ENCODE peak calls at places on chromosome 18, in six cellular contexts. One of them, this sample, is unnamed.

GRCh38 chr18:50879302-50880107 is 587 bp downstream of the ME2 start:
- DNase-seq in keratinocyte: no peak
- DNase-seq in naive thymus-derived CD4-positive, alpha-beta T cell: peak
- DNase-seq in activated effector memory CD4-positive, alpha-beta T cell treated with Interleukin-2 at 50 U/mL for 16 hours: peak
- DNase-seq in naive thymus-derived CD8-positive, alpha-beta T cell: peak
- DNase-seq in A172: no peak
- DNase-seq in this sample: peak

GRCh38 chr18:65017372-65017760 is 733.4 kb upstream of the CDH7 start:
- DNase-seq in keratinocyte: no peak
- DNase-seq in naive thymus-derived CD4-positive, alpha-beta T cell: no peak
- DNase-seq in activated effector memory CD4-positive, alpha-beta T cell treated with Interleukin-2 at 50 U/mL for 16 hours: no peak
- DNase-seq in naive thymus-derived CD8-positive, alpha-beta T cell: no peak
- DNase-seq in A172: no peak
- DNase-seq in this sample: no peak

GRCh38 chr18:23170137-23170536 is 34.9 kb downstream of the CABLES1 start:
- DNase-seq in keratinocyte: no peak
- DNase-seq in naive thymus-derived CD4-positive, alpha-beta T cell: no peak
- DNase-seq in activated effector memory CD4-positive, alpha-beta T cell treated with Interleukin-2 at 50 U/mL for 16 hours: no peak
- DNase-seq in naive thymus-derived CD8-positive, alpha-beta T cell: no peak
- DNase-seq in A172: no peak
- DNase-seq in this sample: no peak

GRCh38 chr18:47754311-47755101 is 176.0 kb downstream of the SMAD2 start:
- DNase-seq in keratinocyte: no peak
- DNase-seq in naive thymus-derived CD4-positive, alpha-beta T cell: no peak
- DNase-seq in activated effector memory CD4-positive, alpha-beta T cell treated with Interleukin-2 at 50 U/mL for 16 hours: peak
- DNase-seq in naive thymus-derived CD8-positive, alpha-beta T cell: no peak
- DNase-seq in A172: no peak
- DNase-seq in this sample: peak

GRCh38 chr18:59096098-59096779 is 43.4 kb upstream of the SEC11C start:
- DNase-seq in keratinocyte: no peak
- DNase-seq in naive thymus-derived CD4-positive, alpha-beta T cell: no peak
- DNase-seq in activated effector memory CD4-positive, alpha-beta T cell treated with Interleukin-2 at 50 U/mL for 16 hours: no peak
- DNase-seq in naive thymus-derived CD8-positive, alpha-beta T cell: no peak
- DNase-seq in A172: no peak
- DNase-seq in this sample: no peak

GRCh38 chr18:37812961-37813360 is 247.4 kb upstream of the CELF4 start:
- DNase-seq in keratinocyte: no peak
- DNase-seq in naive thymus-derived CD4-positive, alpha-beta T cell: no peak
- DNase-seq in activated effector memory CD4-positive, alpha-beta T cell treated with Interleukin-2 at 50 U/mL for 16 hours: no peak
- DNase-seq in naive thymus-derived CD8-positive, alpha-beta T cell: no peak
- DNase-seq in A172: no peak
- DNase-seq in this sample: no peak

GRCh38 chr18:48817021-48817461 is 133.7 kb downstream of the SMAD7 start:
- DNase-seq in keratinocyte: no peak
- DNase-seq in naive thymus-derived CD4-positive, alpha-beta T cell: no peak
- DNase-seq in activated effector memory CD4-positive, alpha-beta T cell treated with Interleukin-2 at 50 U/mL for 16 hours: no peak
- DNase-seq in naive thymus-derived CD8-positive, alpha-beta T cell: no peak
- DNase-seq in A172: no peak
- DNase-seq in this sample: no peak

GRCh38 chr18:6628189-6628588 is 101.3 kb upstream of the ARHGAP28 start:
- DNase-seq in keratinocyte: no peak
- DNase-seq in naive thymus-derived CD4-positive, alpha-beta T cell: no peak
- DNase-seq in activated effector memory CD4-positive, alpha-beta T cell treated with Interleukin-2 at 50 U/mL for 16 hours: no peak
- DNase-seq in naive thymus-derived CD8-positive, alpha-beta T cell: no peak
- DNase-seq in A172: no peak
- DNase-seq in this sample: no peak

GRCh38 chr18:41524674-41525470 is 430.2 kb upstream of the PIK3C3 start:
- DNase-seq in keratinocyte: no peak
- DNase-seq in naive thymus-derived CD4-positive, alpha-beta T cell: no peak
- DNase-seq in activated effector memory CD4-positive, alpha-beta T cell treated with Interleukin-2 at 50 U/mL for 16 hours: no peak
- DNase-seq in naive thymus-derived CD8-positive, alpha-beta T cell: no peak
- DNase-seq in A172: no peak
- DNase-seq in this sample: no peak

GRCh38 chr18:27780061-27780740 is 396.7 kb downstream of the CDH2 start:
- DNase-seq in keratinocyte: no peak
- DNase-seq in naive thymus-derived CD4-positive, alpha-beta T cell: no peak
- DNase-seq in activated effector memory CD4-positive, alpha-beta T cell treated with Interleukin-2 at 50 U/mL for 16 hours: no peak
- DNase-seq in naive thymus-derived CD8-positive, alpha-beta T cell: no peak
- DNase-seq in A172: no peak
- DNase-seq in this sample: no peak

GRCh38 chr18:41771971-41772370 is 183.1 kb upstream of the PIK3C3 start:
- DNase-seq in keratinocyte: no peak
- DNase-seq in naive thymus-derived CD4-positive, alpha-beta T cell: no peak
- DNase-seq in activated effector memory CD4-positive, alpha-beta T cell treated with Interleukin-2 at 50 U/mL for 16 hours: no peak
- DNase-seq in naive thymus-derived CD8-positive, alpha-beta T cell: no peak
- DNase-seq in A172: peak
- DNase-seq in this sample: no peak

GRCh38 chr18:49447810-49448745 is 12.4 kb downstream of the DYM start:
- DNase-seq in keratinocyte: peak
- DNase-seq in naive thymus-derived CD4-positive, alpha-beta T cell: peak
- DNase-seq in activated effector memory CD4-positive, alpha-beta T cell treated with Interleukin-2 at 50 U/mL for 16 hours: no peak
- DNase-seq in naive thymus-derived CD8-positive, alpha-beta T cell: peak
- DNase-seq in A172: peak
- DNase-seq in this sample: peak

GRCh38 chr18:8424917-8425725 is 184.1 kb upstream of the RAB12 start:
- DNase-seq in keratinocyte: peak
- DNase-seq in naive thymus-derived CD4-positive, alpha-beta T cell: no peak
- DNase-seq in activated effector memory CD4-positive, alpha-beta T cell treated with Interleukin-2 at 50 U/mL for 16 hours: no peak
- DNase-seq in naive thymus-derived CD8-positive, alpha-beta T cell: no peak
- DNase-seq in A172: peak
- DNase-seq in this sample: no peak

GRCh38 chr18:28786941-28787340 is 610.0 kb upstream of the CDH2 start:
- DNase-seq in keratinocyte: no peak
- DNase-seq in naive thymus-derived CD4-positive, alpha-beta T cell: no peak
- DNase-seq in activated effector memory CD4-positive, alpha-beta T cell treated with Interleukin-2 at 50 U/mL for 16 hours: no peak
- DNase-seq in naive thymus-derived CD8-positive, alpha-beta T cell: no peak
- DNase-seq in A172: no peak
- DNase-seq in this sample: no peak

GRCh38 chr18:59919026-59919425 is 19.2 kb downstream of the PMAIP1 start:
- DNase-seq in keratinocyte: no peak
- DNase-seq in naive thymus-derived CD4-positive, alpha-beta T cell: no peak
- DNase-seq in activated effector memory CD4-positive, alpha-beta T cell treated with Interleukin-2 at 50 U/mL for 16 hours: no peak
- DNase-seq in naive thymus-derived CD8-positive, alpha-beta T cell: no peak
- DNase-seq in A172: no peak
- DNase-seq in this sample: no peak